ENCODE peak calls at places on chromosomes 12 and 14, in seven cellular contexts. N is neural progenitor cell, Y is epithelial cell of proximal tubule, Z is GM06990, L is dorsolateral prefrontal cortex, U is lower leg skin, K is HepG2. A is an unnamed sample.

GRCh38 chr14:103361868-103362267 is 23.3 kb upstream of the MARK3 start:
- DNase-seq in N (no peak), Y (peak), Z (no peak), L (no peak), U (no peak), K (peak), A (peak)

GRCh38 chr14:35934499-35934898 is 108.4 kb downstream of the BRMS1L start:
- DNase-seq in N (no peak), Y (no peak), Z (peak), L (no peak), U (no peak), K (no peak), A (no peak)

GRCh38 chr14:90062852-90063539 is 1.2 kb downstream of the KCNK13 start:
- DNase-seq in N (no peak), Y (no peak), Z (no peak), L (no peak), U (peak), K (no peak), A (no peak)

GRCh38 chr12:98446716-98447115 is 68.7 kb upstream of the TMPO start:
- DNase-seq in N (no peak), Y (no peak), Z (no peak), L (no peak), U (no peak), K (no peak), A (no peak)

GRCh38 chr12:118058881-118059644 is 1.9 kb downstream of the WSB2 start:
- DNase-seq in N (no peak), Y (no peak), Z (no peak), L (no peak), U (peak), K (peak), A (peak)

GRCh38 chr12:88308825-88309224 is 166.7 kb downstream of the TMTC3 start:
- DNase-seq in N (no peak), Y (no peak), Z (no peak), L (no peak), U (no peak), K (no peak), A (no peak)

GRCh38 chr14:104442107-104442551 is 137.4 kb upstream of the C14orf180 start:
- DNase-seq in N (no peak), Y (no peak), Z (no peak), L (no peak), U (no peak), K (no peak), A (no peak)

GRCh38 chr14:21978184-21978998 is 304.8 kb upstream of the OR4E1 start:
- DNase-seq in N (peak), Y (no peak), Z (no peak), L (peak), U (no peak), K (peak), A (no peak)

GRCh38 chr14:80567905-80568512 is 356.7 kb upstream of the DIO2 start:
- DNase-seq in N (no peak), Y (peak), Z (no peak), L (no peak), U (no peak), K (no peak), A (no peak)

GRCh38 chr12:95548539-95549391 is 2.5 kb downstream of the USP44 start:
- DNase-seq in N (peak), Y (no peak), Z (peak), L (peak), U (peak), K (no peak), A (peak)

GRCh38 chr12:64407342-64408223 is 3.4 kb downstream of the XPOT start:
- DNase-seq in N (peak), Y (no peak), Z (no peak), L (no peak), U (no peak), K (no peak), A (no peak)

GRCh38 chr14:30078827-30079402 is 151.3 kb upstream of the PRKD1 start:
- DNase-seq in N (no peak), Y (no peak), Z (no peak), L (no peak), U (no peak), K (no peak), A (no peak)

GRCh38 chr12:63930971-63931370 is 86.5 kb downstream of the SRGAP1 start:
- DNase-seq in N (no peak), Y (no peak), Z (no peak), L (no peak), U (no peak), K (no peak), A (no peak)

GRCh38 chr14:69355955-69356321 is 42.2 kb downstream of the ERH start:
- DNase-seq in N (no peak), Y (peak), Z (no peak), L (no peak), U (peak), K (no peak), A (peak)

GRCh38 chr14:59015482-59015881 is 173.0 kb upstream of the DAAM1 start:
- DNase-seq in N (no peak), Y (no peak), Z (no peak), L (no peak), U (no peak), K (no peak), A (no peak)

GRCh38 chr12:11753151-11753501 is 103.7 kb downstream of the ETV6 start:
- DNase-seq in N (no peak), Y (no peak), Z (no peak), L (no peak), U (no peak), K (no peak), A (no peak)

GRCh38 chr12:117148642-117149041 is 41.6 kb downstream of the FBXO21 start:
- DNase-seq in N (no peak), Y (no peak), Z (no peak), L (no peak), U (no peak), K (no peak), A (no peak)

GRCh38 chr12:27711312-27711682 is 665 bp downstream of the MRPS35 start:
- DNase-seq in N (no peak), Y (no peak), Z (no peak), L (no peak), U (no peak), K (no peak), A (peak)

GRCh38 chr12:106978035-106978800 is 8.7 kb downstream of the MTERF2 start:
- DNase-seq in N (no peak), Y (no peak), Z (no peak), L (no peak), U (no peak), K (peak), A (peak)

GRCh38 chr14:70563869-70564268 is 29.1 kb upstream of the ADAM20 start:
- DNase-seq in N (no peak), Y (no peak), Z (no peak), L (no peak), U (no peak), K (no peak), A (no peak)

GRCh38 chr14:55556929-55557623 is 22.9 kb upstream of the KTN1 start:
- DNase-seq in N (peak), Y (peak), Z (no peak), L (no peak), U (peak), K (peak), A (peak)

GRCh38 chr14:94906577-94906976 is 136.7 kb upstream of the GSC start:
- DNase-seq in N (no peak), Y (no peak), Z (no peak), L (no peak), U (peak), K (no peak), A (no peak)

GRCh38 chr14:64708148-64709004 is 4.2 kb downstream of the PLEKHG3 start:
- DNase-seq in N (peak), Y (peak), Z (no peak), L (no peak), U (peak), K (no peak), A (no peak)

GRCh38 chr14:68501171-68501570 is 291.7 kb downstream of the ZFP36L1 start:
- DNase-seq in N (no peak), Y (no peak), Z (no peak), L (no peak), U (no peak), K (no peak), A (no peak)

GRCh38 chr12:61356485-61356884 is 903.7 kb upstream of the USP15 start:
- DNase-seq in N (no peak), Y (no peak), Z (no peak), L (no peak), U (no peak), K (no peak), A (no peak)

GRCh38 chr12:117282490-117282889 is 78.9 kb downstream of the NOS1 start:
- DNase-seq in N (no peak), Y (no peak), Z (no peak), L (no peak), U (no peak), K (no peak), A (peak)

GRCh38 chr14:88519907-88520306 is 34.9 kb downstream of the PTPN21 start:
- DNase-seq in N (no peak), Y (no peak), Z (no peak), L (no peak), U (no peak), K (no peak), A (no peak)

GRCh38 chr12:24803406-24804245 is 145.3 kb downstream of the BCAT1 start:
- DNase-seq in N (no peak), Y (no peak), Z (no peak), L (no peak), U (no peak), K (no peak), A (no peak)

GRCh38 chr14:92244805-92245204 is 78.2 kb upstream of the SLC24A4 start:
- DNase-seq in N (no peak), Y (no peak), Z (no peak), L (no peak), U (no peak), K (no peak), A (no peak)

GRCh38 chr12:108348842-108349241 is 9.7 kb upstream of the CMKLR1 start:
- DNase-seq in N (no peak), Y (no peak), Z (no peak), L (no peak), U (no peak), K (no peak), A (no peak)

GRCh38 chr12:57545809-57546437 is 1.1 kb downstream of the DCTN2 start:
- DNase-seq in N (no peak), Y (peak), Z (no peak), L (no peak), U (no peak), K (peak), A (no peak)

GRCh38 chr12:31959051-31959700 is at the start of gene RESF1:
- DNase-seq in N (peak), Y (no peak), Z (peak), L (peak), U (peak), K (peak), A (peak)

GRCh38 chr12:131233737-131234474 is 280.2 kb downstream of the ADGRD1 start:
- DNase-seq in N (no peak), Y (no peak), Z (no peak), L (no peak), U (no peak), K (no peak), A (no peak)

GRCh38 chr12:103882861-103883596 is 42.0 kb upstream of the NT5DC3 start:
- DNase-seq in N (no peak), Y (no peak), Z (peak), L (no peak), U (no peak), K (no peak), A (no peak)

GRCh38 chr12:103884316-103884715 is 43.3 kb upstream of the NT5DC3 start:
- DNase-seq in N (peak), Y (no peak), Z (no peak), L (no peak), U (no peak), K (no peak), A (no peak)

GRCh38 chr12:103886398-103886797 is 43.8 kb upstream of the HSP90B1 start:
- DNase-seq in N (no peak), Y (no peak), Z (no peak), L (no peak), U (no peak), K (no peak), A (no peak)

GRCh38 chr12:103887738-103888137 is 42.5 kb upstream of the HSP90B1 start:
- DNase-seq in N (no peak), Y (no peak), Z (no peak), L (no peak), U (no peak), K (no peak), A (no peak)
- H3K4me3 ChIP-seq in N (no peak), Y (no peak), Z (no peak), L (no peak), U (no peak), K (no peak), A (no peak)

GRCh38 chr14:44616204-44616603 is 109.1 kb upstream of the FSCB start:
- DNase-seq in N (no peak), Y (no peak), Z (no peak), L (no peak), U (no peak), K (no peak), A (no peak)
- H3K4me3 ChIP-seq in N (no peak), Y (no peak), Z (no peak), L (no peak), U (no peak), K (no peak), A (no peak)

GRCh38 chr14:24263848-24264247 is 871 bp upstream of the TGM1 start:
- DNase-seq in N (no peak), Y (no peak), Z (no peak), L (no peak), U (no peak), K (no peak), A (no peak)

GRCh38 chr14:24261969-24262327 is 1.0 kb downstream of the TGM1 start:
- DNase-seq in N (no peak), Y (no peak), Z (no peak), L (no peak), U (no peak), K (no peak), A (no peak)

GRCh38 chr14:24262821-24263733 is at the start of gene TGM1:
- DNase-seq in N (no peak), Y (no peak), Z (no peak), L (no peak), U (no peak), K (no peak), A (no peak)

GRCh38 chr14:24266344-24267244 is 3.6 kb upstream of the TGM1 start:
- DNase-seq in N (no peak), Y (no peak), Z (no peak), L (no peak), U (no peak), K (no peak), A (no peak)

GRCh38 chr14:24264298-24264697 is 1.3 kb upstream of the TGM1 start:
- DNase-seq in N (no peak), Y (no peak), Z (no peak), L (no peak), U (no peak), K (no peak), A (no peak)
- H3K4me3 ChIP-seq in N (no peak), Y (no peak), Z (no peak), L (no peak), U (no peak), K (no peak), A (no peak)

GRCh38 chr12:113923251-113923650 is 42.9 kb downstream of the RBM19 start:
- DNase-seq in N (no peak), Y (no peak), Z (no peak), L (no peak), U (no peak), K (no peak), A (no peak)
- H3K4me3 ChIP-seq in N (no peak), Y (no peak), Z (no peak), L (no peak), U (no peak), K (no peak), A (no peak)

GRCh38 chr14:50395448-50395847 is 1.2 kb downstream of the CDKL1 start:
- DNase-seq in N (no peak), Y (no peak), Z (no peak), L (no peak), U (peak), K (no peak), A (peak)
- H3K4me3 ChIP-seq in N (peak), Y (peak), Z (no peak), L (peak), U (no peak), K (no peak), A (peak)

GRCh38 chr14:60652674-60653387 is 3.6 kb upstream of the SIX1 start:
- DNase-seq in N (peak), Y (no peak), Z (no peak), L (no peak), U (no peak), K (no peak), A (no peak)

GRCh38 chr14:60654303-60654925 is 5.1 kb upstream of the SIX1 start:
- DNase-seq in N (peak), Y (no peak), Z (no peak), L (no peak), U (no peak), K (no peak), A (no peak)

GRCh38 chr14:60653388-60653690 is 4.1 kb upstream of the SIX1 start:
- DNase-seq in N (peak), Y (no peak), Z (no peak), L (no peak), U (no peak), K (no peak), A (no peak)

GRCh38 chr14:60655114-60655897 is 6.0 kb upstream of the SIX1 start:
- DNase-seq in N (peak), Y (no peak), Z (no peak), L (no peak), U (no peak), K (no peak), A (no peak)

GRCh38 chr14:60653709-60654161 is 4.5 kb upstream of the SIX1 start:
- DNase-seq in N (peak), Y (no peak), Z (no peak), L (no peak), U (no peak), K (no peak), A (no peak)
- H3K4me3 ChIP-seq in N (peak), Y (no peak), Z (no peak), L (no peak), U (no peak), K (no peak), A (no peak)